ENCODE peak calls at places on chromosomes 5 and 9, in five cellular contexts. One of them, this sample, is unnamed.

GRCh38 chr5:139392678-139393496 is 2.0 kb downstream of the PROB1 start:
- DNase-seq in D721Med: peak; percentile 93
- DNase-seq in heart left ventricle: peak; percentile 64
- DNase-seq in mesothelial cell of epicardium: no peak
- DNase-seq in A549: peak; percentile 92
- DNase-seq in this sample: peak; percentile 91

GRCh38 chr9:33818167-33818831 is 1.3 kb downstream of the UBE2R2 start:
- DNase-seq in D721Med: no peak
- DNase-seq in heart left ventricle: no peak
- DNase-seq in mesothelial cell of epicardium: no peak
- DNase-seq in A549: no peak
- DNase-seq in this sample: peak; percentile 43

GRCh38 chr5:127892467-127893207 is 189.4 kb downstream of the CCDC192 start:
- DNase-seq in D721Med: no peak
- DNase-seq in heart left ventricle: no peak
- DNase-seq in mesothelial cell of epicardium: no peak
- DNase-seq in A549: no peak
- DNase-seq in this sample: no peak

GRCh38 chr5:144156767-144157171 is 13.7 kb downstream of the YIPF5 start:
- DNase-seq in D721Med: no peak
- DNase-seq in heart left ventricle: no peak
- DNase-seq in mesothelial cell of epicardium: no peak
- DNase-seq in A549: no peak
- DNase-seq in this sample: no peak

GRCh38 chr9:73845539-73845938 is 651.6 kb upstream of the RORB start:
- DNase-seq in D721Med: no peak
- DNase-seq in heart left ventricle: no peak
- DNase-seq in mesothelial cell of epicardium: no peak
- DNase-seq in A549: no peak
- DNase-seq in this sample: no peak

GRCh38 chr5:59130441-59130840 is 547.6 kb downstream of the RAB3C start:
- DNase-seq in D721Med: no peak
- DNase-seq in heart left ventricle: no peak
- DNase-seq in mesothelial cell of epicardium: no peak
- DNase-seq in A549: no peak
- DNase-seq in this sample: no peak

GRCh38 chr5:67989457-67989856 is 226.1 kb upstream of the PIK3R1 start:
- DNase-seq in D721Med: no peak
- DNase-seq in heart left ventricle: peak; percentile 40
- DNase-seq in mesothelial cell of epicardium: no peak
- DNase-seq in A549: no peak
- DNase-seq in this sample: no peak

GRCh38 chr9:109556061-109556460 is 58.0 kb upstream of the PTPN3 start:
- DNase-seq in D721Med: no peak
- DNase-seq in heart left ventricle: no peak
- DNase-seq in mesothelial cell of epicardium: no peak
- DNase-seq in A549: no peak
- DNase-seq in this sample: no peak

GRCh38 chr5:38094889-38095288 is 163.5 kb upstream of the EGFLAM start:
- DNase-seq in D721Med: no peak
- DNase-seq in heart left ventricle: no peak
- DNase-seq in mesothelial cell of epicardium: no peak
- DNase-seq in A549: no peak
- DNase-seq in this sample: no peak

GRCh38 chr5:137453476-137454080 is 45.5 kb downstream of the SPOCK1 start:
- DNase-seq in D721Med: no peak
- DNase-seq in heart left ventricle: no peak
- DNase-seq in mesothelial cell of epicardium: no peak
- DNase-seq in A549: no peak
- DNase-seq in this sample: no peak

GRCh38 chr5:61575103-61575502 is 243.0 kb downstream of the ZSWIM6 start:
- DNase-seq in D721Med: no peak
- DNase-seq in heart left ventricle: no peak
- DNase-seq in mesothelial cell of epicardium: no peak
- DNase-seq in A549: no peak
- DNase-seq in this sample: no peak

GRCh38 chr9:78144663-78145377 is 91.1 kb upstream of the CEP78 start:
- DNase-seq in D721Med: no peak
- DNase-seq in heart left ventricle: no peak
- DNase-seq in mesothelial cell of epicardium: no peak
- DNase-seq in A549: no peak
- DNase-seq in this sample: no peak

GRCh38 chr9:106284300-106284699 is 578.7 kb upstream of the ZNF462 start:
- DNase-seq in D721Med: no peak
- DNase-seq in heart left ventricle: no peak
- DNase-seq in mesothelial cell of epicardium: no peak
- DNase-seq in A549: no peak
- DNase-seq in this sample: no peak

GRCh38 chr9:135258461-135258860 is 171.0 kb downstream of the OLFM1 start:
- DNase-seq in D721Med: no peak
- DNase-seq in heart left ventricle: no peak
- DNase-seq in mesothelial cell of epicardium: no peak
- DNase-seq in A549: no peak
- DNase-seq in this sample: no peak

GRCh38 chr5:2014058-2014610 is 131.4 kb upstream of the IRX4 start:
- DNase-seq in D721Med: no peak
- DNase-seq in heart left ventricle: no peak
- DNase-seq in mesothelial cell of epicardium: no peak
- DNase-seq in A549: no peak
- DNase-seq in this sample: no peak

GRCh38 chr5:73789851-73790281 is 163.9 kb downstream of the ARHGEF28 start:
- DNase-seq in D721Med: no peak
- DNase-seq in heart left ventricle: no peak
- DNase-seq in mesothelial cell of epicardium: no peak
- DNase-seq in A549: no peak
- DNase-seq in this sample: no peak

GRCh38 chr5:126867237-126867636 is 90.3 kb downstream of the LMNB1 start:
- DNase-seq in D721Med: no peak
- DNase-seq in heart left ventricle: no peak
- DNase-seq in mesothelial cell of epicardium: no peak
- DNase-seq in A549: no peak
- DNase-seq in this sample: no peak

GRCh38 chr9:117092582-117092981 is 322.3 kb downstream of the ASTN2 start:
- DNase-seq in D721Med: no peak
- DNase-seq in heart left ventricle: no peak
- DNase-seq in mesothelial cell of epicardium: no peak
- DNase-seq in A549: peak; percentile 16
- DNase-seq in this sample: no peak

GRCh38 chr5:6805835-6806234 is 92.6 kb downstream of the TENT4A start:
- DNase-seq in D721Med: no peak
- DNase-seq in heart left ventricle: no peak
- DNase-seq in mesothelial cell of epicardium: no peak
- DNase-seq in A549: no peak
- DNase-seq in this sample: no peak

GRCh38 chr9:104779334-104779733 is 15.4 kb downstream of the NIPSNAP3B start:
- DNase-seq in D721Med: no peak
- DNase-seq in heart left ventricle: no peak
- DNase-seq in mesothelial cell of epicardium: no peak
- DNase-seq in A549: no peak
- DNase-seq in this sample: no peak

GRCh38 chr9:78973906-78974305 is 597.9 kb upstream of the TLE4 start:
- DNase-seq in D721Med: no peak
- DNase-seq in heart left ventricle: no peak
- DNase-seq in mesothelial cell of epicardium: no peak
- DNase-seq in A549: peak; percentile 14
- DNase-seq in this sample: no peak

GRCh38 chr5:172713113-172713808 is 57.7 kb downstream of the DUSP1 start:
- DNase-seq in D721Med: no peak
- DNase-seq in heart left ventricle: peak; percentile 70
- DNase-seq in mesothelial cell of epicardium: peak; percentile 62
- DNase-seq in A549: peak; percentile 62
- DNase-seq in this sample: peak; percentile 84

GRCh38 chr9:92504881-92505280 is 22.6 kb upstream of the ASPN start:
- DNase-seq in D721Med: no peak
- DNase-seq in heart left ventricle: no peak
- DNase-seq in mesothelial cell of epicardium: no peak
- DNase-seq in A549: no peak
- DNase-seq in this sample: no peak

GRCh38 chr5:59800375-59800893 is 93.1 kb downstream of the PDE4D start:
- DNase-seq in D721Med: no peak
- DNase-seq in heart left ventricle: no peak
- DNase-seq in mesothelial cell of epicardium: no peak
- DNase-seq in A549: no peak
- DNase-seq in this sample: no peak

GRCh38 chr9:113513541-113513940 is 50.0 kb downstream of the RGS3 start:
- DNase-seq in D721Med: no peak
- DNase-seq in heart left ventricle: no peak
- DNase-seq in mesothelial cell of epicardium: no peak
- DNase-seq in A549: no peak
- DNase-seq in this sample: no peak

GRCh38 chr9:115261656-115262081 is 143.7 kb upstream of the TNC start:
- DNase-seq in D721Med: no peak
- DNase-seq in heart left ventricle: no peak
- DNase-seq in mesothelial cell of epicardium: no peak
- DNase-seq in A549: peak; percentile 22
- DNase-seq in this sample: no peak

GRCh38 chr9:131738838-131739191 is 1.1 kb downstream of the RAPGEF1 start:
- DNase-seq in D721Med: no peak
- DNase-seq in heart left ventricle: no peak
- DNase-seq in mesothelial cell of epicardium: no peak
- DNase-seq in A549: no peak
- DNase-seq in this sample: no peak

GRCh38 chr5:33023649-33024048 is 312.5 kb downstream of the NPR3 start:
- DNase-seq in D721Med: no peak
- DNase-seq in heart left ventricle: no peak
- DNase-seq in mesothelial cell of epicardium: no peak
- DNase-seq in A549: no peak
- DNase-seq in this sample: no peak

GRCh38 chr9:116661037-116661954 is 25.8 kb upstream of the TRIM32 start:
- DNase-seq in D721Med: peak; percentile 30
- DNase-seq in heart left ventricle: no peak
- DNase-seq in mesothelial cell of epicardium: no peak
- DNase-seq in A549: peak; percentile 74
- DNase-seq in this sample: peak; percentile 39

GRCh38 chr9:5481744-5482027 is 28.6 kb upstream of the PDCD1LG2 start:
- DNase-seq in D721Med: no peak
- DNase-seq in heart left ventricle: no peak
- DNase-seq in mesothelial cell of epicardium: no peak
- DNase-seq in A549: no peak
- DNase-seq in this sample: no peak

GRCh38 chr9:5478214-5478613 is 27.9 kb downstream of the CD274 start:
- DNase-seq in D721Med: no peak
- DNase-seq in heart left ventricle: no peak
- DNase-seq in mesothelial cell of epicardium: no peak
- DNase-seq in A549: no peak
- DNase-seq in this sample: no peak

GRCh38 chr9:5482194-5482593 is 28.1 kb upstream of the PDCD1LG2 start:
- DNase-seq in D721Med: no peak
- DNase-seq in heart left ventricle: no peak
- DNase-seq in mesothelial cell of epicardium: no peak
- DNase-seq in A549: no peak
- DNase-seq in this sample: no peak

GRCh38 chr9:5479994-5480694 is 29.8 kb downstream of the CD274 start:
- DNase-seq in D721Med: no peak
- DNase-seq in heart left ventricle: no peak
- DNase-seq in mesothelial cell of epicardium: no peak
- DNase-seq in A549: no peak
- DNase-seq in this sample: peak; percentile 46

GRCh38 chr9:5480919-5481743 is 29.2 kb upstream of the PDCD1LG2 start:
- DNase-seq in D721Med: no peak
- DNase-seq in heart left ventricle: no peak
- DNase-seq in mesothelial cell of epicardium: no peak
- DNase-seq in A549: no peak
- DNase-seq in this sample: no peak
- TF ChIP-seq CTCF in D721Med: no peak
- TF ChIP-seq CTCF in heart left ventricle: no peak
- TF ChIP-seq CTCF in mesothelial cell of epicardium: peak; percentile 17
- TF ChIP-seq CTCF in A549: no peak
- TF ChIP-seq CTCF in this sample: no peak

DNA sequence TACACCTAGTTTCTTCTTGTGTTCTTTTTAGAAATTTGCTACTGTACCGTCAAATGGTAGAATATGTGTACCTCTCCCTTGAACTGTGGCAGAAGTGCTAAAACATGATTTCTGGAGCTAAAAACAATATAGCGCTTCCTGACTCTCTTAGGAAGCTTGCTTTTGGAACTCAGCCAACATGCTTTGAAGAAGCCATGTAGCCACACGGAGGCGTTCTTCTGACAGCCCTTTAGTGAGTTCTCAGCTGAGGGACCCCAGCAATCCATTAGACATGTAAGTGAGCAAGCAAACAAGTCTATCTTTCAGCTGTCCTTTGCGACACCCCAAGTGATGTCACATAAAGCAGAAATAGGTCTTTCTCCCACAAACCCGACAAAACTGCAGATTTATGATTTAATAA is 917.0 kb downstream of the CDH9 start:
- DNase-seq in D721Med: no peak
- DNase-seq in heart left ventricle: no peak
- DNase-seq in mesothelial cell of epicardium: no peak
- DNase-seq in A549: no peak
- DNase-seq in this sample: no peak
- TF ChIP-seq CTCF in D721Med: no peak
- TF ChIP-seq CTCF in heart left ventricle: no peak
- TF ChIP-seq CTCF in mesothelial cell of epicardium: no peak
- TF ChIP-seq CTCF in A549: no peak
- TF ChIP-seq CTCF in this sample: no peak

DNA sequence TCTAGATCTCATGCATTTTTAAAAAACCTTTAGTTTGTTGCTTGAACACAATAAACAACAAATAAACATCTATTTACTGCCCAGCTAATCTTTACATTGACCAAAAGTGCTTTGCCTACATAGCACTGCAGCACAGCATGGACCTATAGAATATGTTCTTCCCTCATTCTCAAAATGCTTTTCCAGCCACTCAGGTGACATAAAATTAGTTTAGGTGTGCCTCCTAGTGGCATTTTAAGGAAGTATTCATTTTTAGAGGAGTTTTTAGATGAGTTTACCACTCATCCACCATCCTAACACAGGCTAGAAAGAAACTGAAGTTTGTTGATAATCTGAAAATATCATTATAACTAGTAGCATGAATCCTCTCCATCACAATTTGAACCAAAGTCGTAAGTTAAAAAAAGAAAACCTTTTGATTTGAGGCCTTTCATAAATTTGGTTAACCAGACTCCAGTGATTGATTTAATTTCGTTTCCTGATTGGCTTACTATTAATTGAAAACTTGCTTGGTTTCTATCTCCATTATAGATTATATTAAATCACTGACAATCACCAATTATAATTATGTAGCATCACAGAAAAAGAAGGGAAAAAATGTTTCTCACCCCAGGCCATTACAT is 12.6 kb downstream of the PLGRKT start:
- DNase-seq in D721Med: no peak
- DNase-seq in heart left ventricle: no peak
- DNase-seq in mesothelial cell of epicardium: no peak
- DNase-seq in A549: peak; percentile 41
- DNase-seq in this sample: peak; percentile 41
- TF ChIP-seq CTCF in D721Med: peak; percentile 45
- TF ChIP-seq CTCF in heart left ventricle: peak; percentile 21
- TF ChIP-seq CTCF in mesothelial cell of epicardium: peak; percentile 23
- TF ChIP-seq CTCF in A549: peak; percentile 75
- TF ChIP-seq CTCF in this sample: no peak

GRCh38 chr9:137028281-137029057 is 432 bp upstream of the ABCA2 start:
- DNase-seq in D721Med: no peak
- DNase-seq in heart left ventricle: peak; percentile 78
- DNase-seq in mesothelial cell of epicardium: peak; percentile 59
- DNase-seq in A549: no peak
- DNase-seq in this sample: peak; percentile 84
- TF ChIP-seq CTCF in D721Med: peak; percentile 48
- TF ChIP-seq CTCF in heart left ventricle: no peak
- TF ChIP-seq CTCF in mesothelial cell of epicardium: no peak
- TF ChIP-seq CTCF in A549: peak; percentile 66
- TF ChIP-seq CTCF in this sample: peak; percentile 53